ENCODE peak calls at places on chromosomes 11 and 22, in six cellular contexts. R, V, U, K, A and T are unnamed samples.

GRCh38 chr11:109856958-109857357 is 236.2 kb upstream of the ZC3H12C start:
- DNase-seq in V (no peak), K (no peak), A (no peak), R (no peak), U (no peak), T (no peak)

GRCh38 chr11:39374963-39375698 is 2084.3 kb downstream of the LRRC4C start:
- DNase-seq in R (no peak), K (peak), V (no peak), U (peak), A (no peak), T (no peak)

GRCh38 chr11:105177658-105178057 is 38.1 kb upstream of the CARD18 start:
- DNase-seq in K (peak), V (no peak), R (no peak), A (no peak), U (no peak), T (no peak)

GRCh38 chr22:48240165-48240934 is 1477.9 kb downstream of the TBC1D22A start:
- DNase-seq in A (no peak), R (no peak), K (no peak), U (no peak), V (no peak), T (no peak)

GRCh38 chr11:129435499-129436245 is 60.0 kb downstream of the BARX2 start:
- DNase-seq in A (no peak), K (no peak), R (no peak), V (no peak), U (no peak), T (no peak)

GRCh38 chr11:72228229-72228843 is 3.8 kb downstream of the INPPL1 start:
- DNase-seq in U (no peak), A (no peak), V (no peak), R (no peak), K (no peak), T (no peak)

GRCh38 chr11:111373590-111373989 is 5.5 kb downstream of the POU2AF1 start:
- DNase-seq in A (no peak), K (no peak), R (no peak), U (no peak), V (no peak), T (no peak)

GRCh38 chr22:49322231-49322630 is 505.4 kb downstream of the BRD1 start:
- DNase-seq in K (no peak), A (no peak), V (no peak), R (no peak), U (no peak), T (no peak)

GRCh38 chr11:131924446-131925240 is 554.2 kb downstream of the NTM start:
- DNase-seq in A (peak), R (no peak), K (peak), V (no peak), U (no peak), T (no peak)

GRCh38 chr11:72226701-72227100 is 2.1 kb downstream of the INPPL1 start:
- DNase-seq in A (no peak), U (no peak), V (no peak), R (no peak), K (no peak), T (no peak)

GRCh38 chr11:31455177-31455576 is 54.2 kb downstream of the IMMP1L start:
- DNase-seq in A (no peak), K (no peak), V (no peak), R (no peak), U (no peak), T (no peak)

GRCh38 chr22:38863531-38864131 is 8.4 kb downstream of the CBX6 start:
- DNase-seq in A (no peak), R (no peak), K (no peak), U (peak), V (no peak), T (no peak)

GRCh38 chr11:101686514-101686913 is 102.7 kb upstream of the TRPC6 start:
- DNase-seq in V (no peak), A (no peak), U (no peak), K (peak), R (no peak), T (no peak)

GRCh38 chr22:23197836-23198235 is 17.5 kb downstream of the BCR start:
- DNase-seq in V (no peak), R (no peak), U (no peak), A (no peak), K (no peak), T (no peak)